ENCODE peak calls at places on chromosomes 1 and 21, in ten cellular contexts. One of them, this sample, is unnamed.

GRCh38 chr21:14080764-14081096 is 130.0 kb downstream of the LIPI start:
- DNase-seq in CD8-positive, alpha-beta T cell: no peak
- DNase-seq in lower lobe of right lung: no peak
- DNase-seq in BJ: no peak
- DNase-seq in BE2C: no peak
- DNase-seq in left ventricle myocardium inferior: no peak
- DNase-seq in prostate gland: no peak
- DNase-seq in brain microvascular endothelial cell: no peak
- DNase-seq in psoas muscle: no peak
- DNase-seq in MCF 10A: no peak
- DNase-seq in this sample: no peak

GRCh38 chr1:246733706-246734105 is 9.5 kb downstream of the SCCPDH start:
- DNase-seq in BJ: no peak
- DNase-seq in MCF 10A: no peak
- DNase-seq in brain microvascular endothelial cell: no peak
- DNase-seq in prostate gland: no peak
- DNase-seq in BE2C: no peak
- DNase-seq in left ventricle myocardium inferior: no peak
- DNase-seq in lower lobe of right lung: no peak
- DNase-seq in psoas muscle: no peak
- DNase-seq in CD8-positive, alpha-beta T cell: no peak
- DNase-seq in this sample: no peak

GRCh38 chr1:222912730-222913129 is 97.9 kb downstream of the DISP1 start:
- DNase-seq in left ventricle myocardium inferior: no peak
- DNase-seq in BE2C: no peak
- DNase-seq in prostate gland: no peak
- DNase-seq in CD8-positive, alpha-beta T cell: no peak
- DNase-seq in psoas muscle: no peak
- DNase-seq in MCF 10A: no peak
- DNase-seq in BJ: no peak
- DNase-seq in brain microvascular endothelial cell: peak; percentile 68
- DNase-seq in lower lobe of right lung: no peak
- DNase-seq in this sample: no peak

GRCh38 chr1:40630488-40631223 is 34.8 kb downstream of the RIMS3 start:
- DNase-seq in lower lobe of right lung: no peak
- DNase-seq in BJ: no peak
- DNase-seq in prostate gland: no peak
- DNase-seq in BE2C: peak; percentile 62
- DNase-seq in brain microvascular endothelial cell: peak; percentile 38
- DNase-seq in CD8-positive, alpha-beta T cell: peak; percentile 37
- DNase-seq in MCF 10A: peak; percentile 32
- DNase-seq in psoas muscle: no peak
- DNase-seq in left ventricle myocardium inferior: no peak
- DNase-seq in this sample: no peak

GRCh38 chr21:44727757-44728156 is 16.4 kb upstream of the TSPEAR start:
- DNase-seq in CD8-positive, alpha-beta T cell: no peak
- DNase-seq in psoas muscle: no peak
- DNase-seq in lower lobe of right lung: no peak
- DNase-seq in MCF 10A: no peak
- DNase-seq in prostate gland: no peak
- DNase-seq in BJ: no peak
- DNase-seq in left ventricle myocardium inferior: no peak
- DNase-seq in brain microvascular endothelial cell: no peak
- DNase-seq in BE2C: no peak
- DNase-seq in this sample: no peak

GRCh38 chr1:185487943-185488342 is 170.9 kb upstream of the IVNS1ABP start:
- DNase-seq in MCF 10A: no peak
- DNase-seq in CD8-positive, alpha-beta T cell: no peak
- DNase-seq in BE2C: no peak
- DNase-seq in psoas muscle: no peak
- DNase-seq in left ventricle myocardium inferior: no peak
- DNase-seq in prostate gland: no peak
- DNase-seq in lower lobe of right lung: no peak
- DNase-seq in BJ: no peak
- DNase-seq in brain microvascular endothelial cell: no peak
- DNase-seq in this sample: no peak

GRCh38 chr1:185645201-185645640 is 89.0 kb upstream of the HMCN1 start:
- DNase-seq in brain microvascular endothelial cell: peak; percentile 6
- DNase-seq in BJ: peak; percentile 41
- DNase-seq in MCF 10A: no peak
- DNase-seq in CD8-positive, alpha-beta T cell: no peak
- DNase-seq in left ventricle myocardium inferior: no peak
- DNase-seq in lower lobe of right lung: no peak
- DNase-seq in psoas muscle: no peak
- DNase-seq in prostate gland: no peak
- DNase-seq in BE2C: no peak
- DNase-seq in this sample: no peak

GRCh38 chr1:183911285-183911684 is 106.4 kb downstream of the RGL1 start:
- DNase-seq in lower lobe of right lung: no peak
- DNase-seq in MCF 10A: no peak
- DNase-seq in prostate gland: no peak
- DNase-seq in brain microvascular endothelial cell: no peak
- DNase-seq in BJ: no peak
- DNase-seq in BE2C: no peak
- DNase-seq in left ventricle myocardium inferior: no peak
- DNase-seq in psoas muscle: no peak
- DNase-seq in CD8-positive, alpha-beta T cell: no peak
- DNase-seq in this sample: peak; percentile 64

GRCh38 chr1:176119549-176119948 is 87.5 kb downstream of the COP1 start:
- DNase-seq in BE2C: no peak
- DNase-seq in CD8-positive, alpha-beta T cell: no peak
- DNase-seq in psoas muscle: no peak
- DNase-seq in BJ: no peak
- DNase-seq in left ventricle myocardium inferior: no peak
- DNase-seq in lower lobe of right lung: no peak
- DNase-seq in MCF 10A: peak; percentile 47
- DNase-seq in prostate gland: no peak
- DNase-seq in brain microvascular endothelial cell: no peak
- DNase-seq in this sample: no peak

GRCh38 chr1:229828461-229828860 is 202.4 kb downstream of the URB2 start:
- DNase-seq in prostate gland: no peak
- DNase-seq in left ventricle myocardium inferior: no peak
- DNase-seq in BJ: no peak
- DNase-seq in psoas muscle: no peak
- DNase-seq in CD8-positive, alpha-beta T cell: no peak
- DNase-seq in brain microvascular endothelial cell: no peak
- DNase-seq in MCF 10A: no peak
- DNase-seq in BE2C: no peak
- DNase-seq in lower lobe of right lung: no peak
- DNase-seq in this sample: no peak

GRCh38 chr21:27505516-27505915 is 538.6 kb upstream of the ADAMTS5 start:
- DNase-seq in MCF 10A: peak; percentile 37
- DNase-seq in brain microvascular endothelial cell: no peak
- DNase-seq in BJ: peak; percentile 79
- DNase-seq in prostate gland: no peak
- DNase-seq in lower lobe of right lung: no peak
- DNase-seq in left ventricle myocardium inferior: no peak
- DNase-seq in psoas muscle: no peak
- DNase-seq in CD8-positive, alpha-beta T cell: no peak
- DNase-seq in BE2C: no peak
- DNase-seq in this sample: no peak

DNA sequence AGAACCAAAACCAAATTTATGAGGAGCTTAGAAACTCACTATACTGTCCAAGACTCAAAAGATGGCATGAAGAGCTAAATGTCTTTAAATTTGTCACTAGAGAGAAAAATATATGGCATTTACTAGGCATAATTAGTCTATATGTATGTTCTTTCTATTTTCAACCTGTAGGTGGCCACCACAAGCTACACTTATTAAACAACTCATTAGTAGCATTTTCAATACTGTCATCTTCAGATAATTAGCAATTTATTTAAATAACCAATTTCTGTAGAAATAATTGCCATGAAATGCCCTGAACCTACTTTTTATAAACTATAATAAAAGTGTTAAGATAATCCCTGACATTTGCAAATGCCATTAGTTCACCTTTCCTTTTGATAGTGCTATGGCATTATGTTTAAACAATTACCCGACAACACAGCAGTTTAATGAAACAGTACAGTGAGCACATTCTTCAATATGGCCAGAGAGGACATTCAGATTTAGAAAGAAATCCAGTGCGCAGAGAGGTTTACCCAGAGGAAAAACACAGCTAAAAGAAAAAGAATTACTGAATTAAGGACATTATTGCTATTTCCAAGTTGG is 522.5 kb downstream of the PTBP2 start:
- DNase-seq in BJ: no peak
- DNase-seq in brain microvascular endothelial cell: no peak
- DNase-seq in prostate gland: no peak
- DNase-seq in CD8-positive, alpha-beta T cell: no peak
- DNase-seq in MCF 10A: peak; percentile 35
- DNase-seq in lower lobe of right lung: no peak
- DNase-seq in psoas muscle: no peak
- DNase-seq in left ventricle myocardium inferior: no peak
- DNase-seq in BE2C: no peak
- DNase-seq in this sample: peak; percentile 8
- TF ChIP-seq CTCF in BJ: peak; percentile 50
- TF ChIP-seq CTCF in brain microvascular endothelial cell: peak; percentile 22
- TF ChIP-seq CTCF in prostate gland: peak; percentile 39
- TF ChIP-seq CTCF in CD8-positive, alpha-beta T cell: no peak
- TF ChIP-seq CTCF in MCF 10A: peak; percentile 51
- TF ChIP-seq CTCF in lower lobe of right lung: peak; percentile 31
- TF ChIP-seq CTCF in psoas muscle: no peak
- TF ChIP-seq CTCF in left ventricle myocardium inferior: peak; percentile 64
- TF ChIP-seq CTCF in BE2C: peak; percentile 48
- TF ChIP-seq CTCF in this sample: peak; percentile 49

GRCh38 chr1:166819982-166820381 is 19.3 kb upstream of the POGK start:
- DNase-seq in MCF 10A: no peak
- DNase-seq in psoas muscle: no peak
- DNase-seq in brain microvascular endothelial cell: no peak
- DNase-seq in lower lobe of right lung: no peak
- DNase-seq in left ventricle myocardium inferior: no peak
- DNase-seq in CD8-positive, alpha-beta T cell: no peak
- DNase-seq in prostate gland: no peak
- DNase-seq in BE2C: no peak
- DNase-seq in BJ: no peak
- DNase-seq in this sample: no peak

GRCh38 chr1:166827426-166827825 is 11.8 kb upstream of the POGK start:
- DNase-seq in prostate gland: no peak
- DNase-seq in MCF 10A: no peak
- DNase-seq in psoas muscle: no peak
- DNase-seq in left ventricle myocardium inferior: no peak
- DNase-seq in BJ: no peak
- DNase-seq in brain microvascular endothelial cell: no peak
- DNase-seq in BE2C: no peak
- DNase-seq in CD8-positive, alpha-beta T cell: no peak
- DNase-seq in lower lobe of right lung: no peak
- DNase-seq in this sample: no peak

DNA sequence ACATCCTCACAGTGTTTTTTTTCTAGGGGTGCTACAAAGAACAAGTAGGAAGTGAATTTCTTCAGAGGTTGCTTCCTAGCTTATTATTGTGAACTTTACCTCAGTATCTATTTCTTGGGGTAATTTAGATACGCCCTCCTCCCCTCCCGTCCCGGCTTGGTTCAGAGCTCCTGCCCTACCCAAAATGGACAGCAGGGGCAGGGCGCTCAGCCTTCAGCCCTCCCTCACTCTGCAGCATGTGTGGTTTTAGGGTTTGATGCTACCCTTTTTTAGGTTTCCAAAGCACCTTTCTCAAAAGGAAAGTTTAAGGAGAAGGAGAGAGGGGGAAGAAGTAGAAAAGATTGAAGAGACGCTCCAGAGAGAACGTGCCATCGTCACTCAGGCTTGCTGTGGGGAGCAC is 16.9 kb upstream of the POGK start:
- DNase-seq in BE2C: no peak
- DNase-seq in CD8-positive, alpha-beta T cell: no peak
- DNase-seq in left ventricle myocardium inferior: no peak
- DNase-seq in brain microvascular endothelial cell: no peak
- DNase-seq in lower lobe of right lung: no peak
- DNase-seq in MCF 10A: no peak
- DNase-seq in prostate gland: no peak
- DNase-seq in psoas muscle: no peak
- DNase-seq in BJ: no peak
- DNase-seq in this sample: no peak
- TF ChIP-seq CTCF in BE2C: peak; percentile 62
- TF ChIP-seq CTCF in CD8-positive, alpha-beta T cell: peak; percentile 26
- TF ChIP-seq CTCF in left ventricle myocardium inferior: peak; percentile 20
- TF ChIP-seq CTCF in brain microvascular endothelial cell: peak; percentile 56
- TF ChIP-seq CTCF in lower lobe of right lung: no peak
- TF ChIP-seq CTCF in MCF 10A: peak; percentile 25
- TF ChIP-seq CTCF in prostate gland: no peak
- TF ChIP-seq CTCF in psoas muscle: no peak
- TF ChIP-seq CTCF in BJ: peak; percentile 42
- TF ChIP-seq CTCF in this sample: no peak

GRCh38 chr1:150132372-150132771 is 17.3 kb upstream of the PLEKHO1 start:
- DNase-seq in left ventricle myocardium inferior: no peak
- DNase-seq in BE2C: no peak
- DNase-seq in lower lobe of right lung: no peak
- DNase-seq in CD8-positive, alpha-beta T cell: no peak
- DNase-seq in BJ: no peak
- DNase-seq in prostate gland: no peak
- DNase-seq in MCF 10A: no peak
- DNase-seq in brain microvascular endothelial cell: no peak
- DNase-seq in psoas muscle: no peak
- DNase-seq in this sample: no peak
- TF ChIP-seq CTCF in left ventricle myocardium inferior: no peak
- TF ChIP-seq CTCF in BE2C: no peak
- TF ChIP-seq CTCF in lower lobe of right lung: no peak
- TF ChIP-seq CTCF in CD8-positive, alpha-beta T cell: no peak
- TF ChIP-seq CTCF in BJ: no peak
- TF ChIP-seq CTCF in prostate gland: no peak
- TF ChIP-seq CTCF in MCF 10A: no peak
- TF ChIP-seq CTCF in brain microvascular endothelial cell: no peak
- TF ChIP-seq CTCF in psoas muscle: no peak
- TF ChIP-seq CTCF in this sample: no peak

GRCh38 chr21:41845310-41846032 is 33.7 kb downstream of the PRDM15 start:
- DNase-seq in left ventricle myocardium inferior: no peak
- DNase-seq in brain microvascular endothelial cell: no peak
- DNase-seq in MCF 10A: no peak
- DNase-seq in prostate gland: no peak
- DNase-seq in BJ: no peak
- DNase-seq in psoas muscle: no peak
- DNase-seq in CD8-positive, alpha-beta T cell: no peak
- DNase-seq in BE2C: no peak
- DNase-seq in lower lobe of right lung: no peak
- DNase-seq in this sample: no peak

GRCh38 chr21:41846033-41846317 is 33.2 kb downstream of the PRDM15 start:
- DNase-seq in prostate gland: no peak
- DNase-seq in MCF 10A: no peak
- DNase-seq in BE2C: no peak
- DNase-seq in psoas muscle: no peak
- DNase-seq in CD8-positive, alpha-beta T cell: no peak
- DNase-seq in BJ: no peak
- DNase-seq in lower lobe of right lung: no peak
- DNase-seq in brain microvascular endothelial cell: no peak
- DNase-seq in left ventricle myocardium inferior: no peak
- DNase-seq in this sample: no peak

GRCh38 chr21:41846536-41846935 is 32.6 kb downstream of the PRDM15 start:
- DNase-seq in lower lobe of right lung: no peak
- DNase-seq in BJ: no peak
- DNase-seq in psoas muscle: no peak
- DNase-seq in BE2C: no peak
- DNase-seq in brain microvascular endothelial cell: no peak
- DNase-seq in CD8-positive, alpha-beta T cell: no peak
- DNase-seq in prostate gland: no peak
- DNase-seq in MCF 10A: no peak
- DNase-seq in left ventricle myocardium inferior: no peak
- DNase-seq in this sample: no peak

GRCh38 chr21:41848533-41848932 is 30.6 kb downstream of the PRDM15 start:
- DNase-seq in left ventricle myocardium inferior: no peak
- DNase-seq in lower lobe of right lung: no peak
- DNase-seq in psoas muscle: no peak
- DNase-seq in CD8-positive, alpha-beta T cell: no peak
- DNase-seq in BE2C: no peak
- DNase-seq in MCF 10A: no peak
- DNase-seq in BJ: no peak
- DNase-seq in brain microvascular endothelial cell: no peak
- DNase-seq in prostate gland: no peak
- DNase-seq in this sample: no peak

GRCh38 chr21:41847066-41847804 is 31.9 kb downstream of the PRDM15 start:
- DNase-seq in lower lobe of right lung: no peak
- DNase-seq in CD8-positive, alpha-beta T cell: no peak
- DNase-seq in brain microvascular endothelial cell: peak; percentile 1
- DNase-seq in BE2C: no peak
- DNase-seq in BJ: no peak
- DNase-seq in psoas muscle: no peak
- DNase-seq in left ventricle myocardium inferior: no peak
- DNase-seq in MCF 10A: no peak
- DNase-seq in prostate gland: no peak
- DNase-seq in this sample: no peak
- TF ChIP-seq CTCF in lower lobe of right lung: no peak
- TF ChIP-seq CTCF in CD8-positive, alpha-beta T cell: no peak
- TF ChIP-seq CTCF in brain microvascular endothelial cell: peak; percentile 40
- TF ChIP-seq CTCF in BE2C: no peak
- TF ChIP-seq CTCF in BJ: peak; percentile 38
- TF ChIP-seq CTCF in psoas muscle: no peak
- TF ChIP-seq CTCF in left ventricle myocardium inferior: no peak
- TF ChIP-seq CTCF in MCF 10A: no peak
- TF ChIP-seq CTCF in prostate gland: no peak
- TF ChIP-seq CTCF in this sample: no peak